ENCODE peak calls at places on chromosomes 7 and 10, in six cellular contexts. U, G, E, L, T and K are unnamed samples.

GRCh38 chr7:84274029-84274638 is 79.5 kb upstream of the SEMA3A start:
- DNase-seq in L (no peak), T (no peak), G (peak; percentile 21), E (no peak), U (no peak), K (no peak)

GRCh38 chr7:124255041-124255667 is 222.3 kb upstream of the TMEM229A start:
- DNase-seq in T (no peak), U (no peak), E (no peak), G (no peak), L (no peak), K (no peak)

GRCh38 chr7:101753316-101753715 is 64.1 kb upstream of the CUX1 start:
- DNase-seq in E (no peak), L (no peak), G (no peak), T (no peak), U (no peak), K (no peak)

GRCh38 chr10:15344876-15345285 is 26.2 kb downstream of the FAM171A1 start:
- DNase-seq in E (no peak), G (peak; percentile 90), T (peak; percentile 8), U (peak; percentile 87), L (peak; percentile 16), K (no peak)

GRCh38 chr10:102627141-102627445 is 17.2 kb upstream of the TRIM8 start:
- DNase-seq in T (no peak), U (no peak), L (no peak), G (no peak), E (no peak), K (no peak)

GRCh38 chr10:43048301-43049051 is 28.4 kb upstream of the RET start:
- DNase-seq in L (no peak), T (no peak), U (no peak), E (peak; percentile 6), G (no peak), K (no peak)

GRCh38 chr7:1675036-1675671 is 5.1 kb downstream of the ELFN1 start:
- DNase-seq in T (no peak), G (no peak), E (peak; percentile 8), L (no peak), U (no peak), K (no peak)

GRCh38 chr10:132106431-132106830 is 40.7 kb downstream of the JAKMIP3 start:
- DNase-seq in T (no peak), L (no peak), E (no peak), U (no peak), G (no peak), K (peak; percentile 6)

GRCh38 chr10:71980181-71981023 is 16.2 kb downstream of the CHST3 start:
- DNase-seq in T (no peak), L (no peak), G (peak; percentile 28), U (no peak), E (no peak), K (no peak)